ENCODE peak calls at places on chromosomes 1 and 21, in seven cellular contexts. A is GM04504; V is central memory CD4-positive, alpha-beta T cell; H is posterior vena cava; K is stimulated activated CD8-positive, alpha-beta memory T cell treated with anti-CD3 and anti-CD28 coated beads, Interleukin-7, amount 100 ng/mL, for 1 hour; Y is GM10248; O is NCI-H82. S is an unnamed sample.

GRCh38 chr1:220217383-220217988 is 54.8 kb downstream of the RAB3GAP2 start:
- DNase-seq in O (peak; percentile 19), V (no peak), H (no peak), Y (no peak), A (no peak), K (no peak), S (no peak)

GRCh38 chr21:45602106-45602505 is 41.4 kb upstream of the PCBP3 start:
- DNase-seq in H (peak; percentile 12), O (no peak), A (no peak), Y (no peak), K (no peak), V (no peak), S (no peak)

GRCh38 chr1:30898031-30898815 is 10.3 kb downstream of the SDC3 start:
- DNase-seq in H (no peak), O (no peak), K (no peak), Y (no peak), V (no peak), A (no peak), S (peak; percentile 36)

GRCh38 chr1:111879086-111879485 is 110.4 kb downstream of the KCND3 start:
- DNase-seq in O (no peak), Y (no peak), V (no peak), A (no peak), H (peak; percentile 17), K (no peak), S (no peak)

GRCh38 chr1:3494321-3495308 is 40.1 kb downstream of the ARHGEF16 start:
- DNase-seq in Y (no peak), K (no peak), V (no peak), A (no peak), H (no peak), O (no peak), S (no peak)

GRCh38 chr1:11571906-11572616 is 82.2 kb downstream of the FBXO2 start:
- DNase-seq in A (no peak), H (no peak), O (peak; percentile 74), Y (no peak), V (no peak), K (no peak), S (no peak)

GRCh38 chr1:224124220-224124619 is 10.3 kb downstream of the FBXO28 start:
- DNase-seq in H (no peak), V (no peak), K (no peak), A (no peak), O (no peak), Y (no peak), S (no peak)

GRCh38 chr21:26099610-26100219 is 70.9 kb downstream of the APP start:
- DNase-seq in Y (no peak), K (no peak), V (no peak), H (no peak), A (peak; percentile 72), O (no peak), S (no peak)

GRCh38 chr1:24318238-24318987 is 744 bp upstream of the GRHL3 start:
- DNase-seq in V (no peak), K (no peak), O (no peak), A (peak; percentile 41), Y (no peak), H (no peak), S (no peak)

GRCh38 chr1:54904476-54905048 is 17.6 kb upstream of the DHCR24 start:
- DNase-seq in O (no peak), H (no peak), K (no peak), Y (no peak), V (no peak), A (peak; percentile 43), S (no peak)

GRCh38 chr1:22833699-22834098 is 123.1 kb downstream of the EPHB2 start:
- DNase-seq in Y (no peak), K (no peak), O (no peak), V (no peak), H (no peak), A (no peak), S (no peak)